ENCODE peak calls at places on chromosomes 7 and 10, in seven cellular contexts. U, Y, S, Z, H, V and M are unnamed samples.

GRCh38 chr7:135151162-135151932 is 3.5 kb downstream of the TMEM140 start:
- DNase-seq in U (no peak), Y (no peak), S (no peak), Z (no peak), H (peak; percentile 55), V (no peak), M (peak; percentile 13)

GRCh38 chr10:122336961-122337360 is 37.5 kb upstream of the PLEKHA1 start:
- DNase-seq in U (no peak), Y (no peak), S (no peak), Z (no peak), H (no peak), V (no peak), M (no peak)

GRCh38 chr10:130615463-130615862 is 479.3 kb downstream of the GLRX3 start:
- DNase-seq in U (no peak), Y (no peak), S (no peak), Z (no peak), H (no peak), V (no peak), M (no peak)

GRCh38 chr7:100942038-100942774 is 7.1 kb upstream of the MUC3A start:
- DNase-seq in U (no peak), Y (no peak), S (no peak), Z (no peak), H (no peak), V (no peak), M (no peak)

GRCh38 chr10:117138838-117139580 is 939 bp upstream of the VAX1 start:
- DNase-seq in U (no peak), Y (no peak), S (no peak), Z (no peak), H (no peak), V (peak; percentile 42), M (no peak)

GRCh38 chr7:150941983-150942590 is 36.0 kb downstream of the KCNH2 start:
- DNase-seq in U (no peak), Y (no peak), S (no peak), Z (peak; percentile 35), H (no peak), V (no peak), M (peak; percentile 20)

GRCh38 chr7:30915751-30916150 is 4.1 kb downstream of the AQP1 start:
- DNase-seq in U (no peak), Y (no peak), S (no peak), Z (no peak), H (no peak), V (no peak), M (no peak)

GRCh38 chr7:25262586-25262985 is 34.3 kb upstream of the NPVF start:
- DNase-seq in U (no peak), Y (no peak), S (no peak), Z (no peak), H (no peak), V (no peak), M (no peak)

GRCh38 chr10:11014671-11015141 is 3.0 kb upstream of the CELF2 start:
- DNase-seq in U (no peak), Y (no peak), S (no peak), Z (no peak), H (peak; percentile 63), V (no peak), M (no peak)

GRCh38 chr7:151249034-151249731 is 689 bp upstream of the SMARCD3 start:
- DNase-seq in U (no peak), Y (no peak), S (no peak), Z (no peak), H (peak; percentile 56), V (peak; percentile 63), M (peak; percentile 22)

GRCh38 chr10:15821046-15821683 is 39.1 kb downstream of the MINDY3 start:
- DNase-seq in U (no peak), Y (no peak), S (no peak), Z (no peak), H (no peak), V (no peak), M (no peak)

GRCh38 chr7:7808626-7809025 is 90.2 kb upstream of the RPA3 start:
- DNase-seq in U (no peak), Y (no peak), S (no peak), Z (no peak), H (no peak), V (no peak), M (no peak)

GRCh38 chr10:132476146-132477065 is 61.2 kb upstream of the INPP5A start:
- DNase-seq in U (no peak), Y (no peak), S (no peak), Z (no peak), H (no peak), V (no peak), M (no peak)

GRCh38 chr10:129912161-129912917 is 51.7 kb downstream of the EBF3 start:
- DNase-seq in U (no peak), Y (no peak), S (no peak), Z (no peak), H (no peak), V (no peak), M (no peak)

GRCh38 chr7:112481337-112481736 is 546 bp downstream of the LSMEM1 start:
- DNase-seq in U (no peak), Y (no peak), S (no peak), Z (no peak), H (no peak), V (no peak), M (no peak)

GRCh38 chr10:114515515-114515914 is 111.2 kb upstream of the AFAP1L2 start:
- DNase-seq in U (no peak), Y (no peak), S (no peak), Z (no peak), H (no peak), V (no peak), M (no peak)

GRCh38 chr10:49139000-49139865 is 5.4 kb upstream of the FAM170B start:
- DNase-seq in U (no peak), Y (no peak), S (peak; percentile 43), Z (no peak), H (no peak), V (no peak), M (no peak)

GRCh38 chr7:91912500-91912899 is 28.2 kb upstream of the AKAP9 start:
- DNase-seq in U (no peak), Y (no peak), S (no peak), Z (no peak), H (no peak), V (no peak), M (no peak)

GRCh38 chr7:46814516-46815250 is 767.2 kb downstream of the TNS3 start:
- DNase-seq in U (no peak), Y (no peak), S (no peak), Z (no peak), H (peak; percentile 13), V (no peak), M (no peak)

GRCh38 chr10:128068398-128069285 is 57.6 kb downstream of the MKI67 start:
- DNase-seq in U (no peak), Y (no peak), S (no peak), Z (no peak), H (no peak), V (no peak), M (no peak)

GRCh38 chr7:70704921-70705346 is 427.0 kb upstream of the GALNT17 start:
- DNase-seq in U (no peak), Y (no peak), S (no peak), Z (no peak), H (no peak), V (no peak), M (no peak)

GRCh38 chr10:484925-485661 is 204.4 kb downstream of the DIP2C start:
- DNase-seq in U (peak; percentile 18), Y (no peak), S (no peak), Z (no peak), H (peak; percentile 36), V (no peak), M (no peak)

GRCh38 chr7:20340839-20341238 is 10.1 kb downstream of the ITGB8 start:
- DNase-seq in U (no peak), Y (no peak), S (no peak), Z (peak; percentile 68), H (no peak), V (no peak), M (no peak)

GRCh38 chr7:26681819-26682418 is 182.5 kb downstream of the SKAP2 start:
- DNase-seq in U (no peak), Y (no peak), S (no peak), Z (no peak), H (peak; percentile 64), V (peak; percentile 15), M (no peak)

GRCh38 chr10:132392811-132393694 is 3.9 kb upstream of the PWWP2B start:
- DNase-seq in U (no peak), Y (no peak), S (no peak), Z (no peak), H (no peak), V (no peak), M (no peak)

GRCh38 chr7:151810434-151811232 is 66.3 kb downstream of the PRKAG2 start:
- DNase-seq in U (no peak), Y (no peak), S (no peak), Z (no peak), H (no peak), V (no peak), M (no peak)

GRCh38 chr10:71496927-71497801 is 100.4 kb downstream of the CDH23 start:
- DNase-seq in U (no peak), Y (no peak), S (no peak), Z (no peak), H (no peak), V (no peak), M (no peak)

GRCh38 chr10:52573347-52573746 is 199.2 kb downstream of the MBL2 start:
- DNase-seq in U (no peak), Y (no peak), S (no peak), Z (no peak), H (no peak), V (no peak), M (no peak)

GRCh38 chr10:76546411-76546810 is 1091.2 kb downstream of the KCNMA1 start:
- DNase-seq in U (no peak), Y (no peak), S (no peak), Z (no peak), H (no peak), V (no peak), M (no peak)

GRCh38 chr10:44436240-44436639 is 51.3 kb upstream of the CXCL12 start:
- DNase-seq in U (no peak), Y (no peak), S (no peak), Z (no peak), H (no peak), V (no peak), M (no peak)

GRCh38 chr10:60048146-60048545 is 141.8 kb upstream of the CCDC6 start:
- DNase-seq in U (no peak), Y (no peak), S (no peak), Z (no peak), H (peak; percentile 31), V (no peak), M (no peak)

GRCh38 chr7:18459439-18459838 is 36.1 kb upstream of the HDAC9 start:
- DNase-seq in U (no peak), Y (no peak), S (no peak), Z (no peak), H (no peak), V (no peak), M (no peak)

GRCh38 chr10:59907918-59908807 is 1.8 kb upstream of the CCDC6 start:
- DNase-seq in U (peak; percentile 44), Y (no peak), S (no peak), Z (peak; percentile 68), H (peak; percentile 83), V (peak; percentile 39), M (peak; percentile 58)

GRCh38 chr10:133260895-133261725 is 15.6 kb downstream of the ADAM8 start:
- DNase-seq in U (peak; percentile 46), Y (peak; percentile 29), S (no peak), Z (no peak), H (peak; percentile 26), V (peak; percentile 79), M (no peak)

GRCh38 chr10:4266387-4267083 is 481.5 kb upstream of the KLF6 start:
- DNase-seq in U (no peak), Y (no peak), S (no peak), Z (no peak), H (peak; percentile 80), V (no peak), M (no peak)

GRCh38 chr10:30219977-30220751 is 128.9 kb downstream of the MTPAP start:
- DNase-seq in U (no peak), Y (no peak), S (no peak), Z (no peak), H (peak; percentile 67), V (peak; percentile 26), M (peak; percentile 86)

GRCh38 chr7:143882020-143882610 is 19.9 kb downstream of the TCAF1 start:
- DNase-seq in U (no peak), Y (no peak), S (no peak), Z (peak; percentile 58), H (peak; percentile 31), V (peak; percentile 25), M (no peak)